ENCODE peak calls at places on chromosome 17, in four cellular contexts. One of them, this sample, is unnamed. For H3K27me3, the result is how much of the 10 kb centered on the place peaks cover.

GRCh38 chr17:74417178-74418045 is 14.5 kb upstream of the GPRC5C start:
- DNase-seq in PC-3: peak
- DNase-seq in Karpas-422: peak
- DNase-seq in tibial nerve: no peak
- DNase-seq in this sample: no peak

GRCh38 chr17:67605259-67605912 is 112.3 kb upstream of the NOL11 start:
- DNase-seq in Karpas-422: no peak
- DNase-seq in tibial nerve: no peak
- DNase-seq in PC-3: no peak
- DNase-seq in this sample: peak

GRCh38 chr17:64393000-64393402 is 2.3 kb upstream of the PECAM1 start:
- DNase-seq in Karpas-422: no peak
- DNase-seq in tibial nerve: no peak
- DNase-seq in PC-3: no peak
- DNase-seq in this sample: peak

GRCh38 chr17:63928172-63928666 is 3.9 kb downstream of the CD79B start:
- DNase-seq in Karpas-422: peak
- DNase-seq in tibial nerve: no peak
- DNase-seq in PC-3: no peak
- DNase-seq in this sample: no peak

GRCh38 chr17:9162275-9162985 is 141.1 kb downstream of the NTN1 start:
- DNase-seq in Karpas-422: peak
- DNase-seq in tibial nerve: peak
- DNase-seq in PC-3: no peak
- DNase-seq in this sample: peak

GRCh38 chr17:35342207-35342744 is 31.1 kb downstream of the SLFN11 start:
- DNase-seq in tibial nerve: no peak
- DNase-seq in PC-3: no peak
- DNase-seq in Karpas-422: no peak
- DNase-seq in this sample: no peak

GRCh38 chr17:31842416-31843381 is 16.3 kb downstream of the COPRS start:
- DNase-seq in PC-3: peak
- DNase-seq in tibial nerve: peak
- DNase-seq in Karpas-422: peak
- DNase-seq in this sample: peak

GRCh38 chr17:19727466-19728113 is 11.2 kb upstream of the SLC47A2 start:
- DNase-seq in tibial nerve: peak
- DNase-seq in PC-3: no peak
- DNase-seq in Karpas-422: no peak
- DNase-seq in this sample: no peak

GRCh38 chr17:8056232-8056975 is 17.5 kb downstream of the ALOX15B start:
- DNase-seq in Karpas-422: no peak
- DNase-seq in PC-3: peak
- DNase-seq in tibial nerve: peak
- DNase-seq in this sample: peak

GRCh38 chr17:72466199-72466598 is 345.4 kb downstream of the SOX9 start:
- DNase-seq in PC-3: peak
- DNase-seq in tibial nerve: no peak
- DNase-seq in Karpas-422: no peak
- DNase-seq in this sample: no peak

GRCh38 chr17:74119960-74120359 is 83.5 kb upstream of the RPL38 start:
- DNase-seq in PC-3: no peak
- DNase-seq in Karpas-422: no peak
- DNase-seq in tibial nerve: no peak
- DNase-seq in this sample: no peak

DNA sequence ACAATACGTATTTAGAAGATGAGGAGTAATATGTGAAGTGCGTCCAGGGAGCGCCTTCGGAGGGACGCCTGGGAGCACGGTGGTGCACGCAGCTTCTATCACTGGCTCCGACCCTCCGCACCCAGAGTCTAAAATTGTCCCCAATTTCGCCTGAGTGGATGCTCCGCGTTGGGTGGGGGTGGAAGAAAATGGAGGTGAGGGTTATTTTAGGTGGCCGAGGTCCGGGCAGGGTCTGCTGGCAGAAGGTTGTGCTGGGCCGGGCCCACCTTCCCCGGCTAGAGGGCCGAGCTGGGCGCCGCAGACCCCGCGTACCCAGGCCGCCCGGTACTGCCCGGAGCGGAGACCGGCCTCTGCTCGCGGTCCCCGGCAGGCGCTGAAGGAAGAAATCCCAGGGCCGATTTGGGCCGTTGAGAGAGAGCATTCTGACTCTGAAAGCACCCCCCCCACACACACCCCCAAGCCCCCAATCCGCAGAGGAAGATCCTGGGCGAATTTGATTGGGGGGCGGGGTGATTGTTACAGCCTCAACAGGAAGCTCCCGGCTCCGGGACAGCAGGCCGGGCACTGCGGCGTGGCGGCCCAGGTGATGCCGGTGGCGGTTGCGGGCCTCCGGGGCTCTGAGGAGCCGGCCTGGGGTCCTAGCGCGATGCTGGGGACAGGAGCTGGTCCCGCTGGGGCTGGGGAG is 3.1 kb downstream of the BAHCC1 start:
- DNase-seq in PC-3: peak
- DNase-seq in Karpas-422: no peak
- DNase-seq in tibial nerve: no peak
- DNase-seq in this sample: no peak
- H3K4me3 ChIP-seq in PC-3: peak
- H3K4me3 ChIP-seq in Karpas-422: no peak
- H3K4me3 ChIP-seq in tibial nerve: peak
- H3K4me3 ChIP-seq in this sample: peak

GRCh38 chr17:48753794-48754499 is 25.4 kb upstream of the HOXB13 start:
- DNase-seq in PC-3: peak
- DNase-seq in tibial nerve: no peak
- DNase-seq in Karpas-422: no peak
- DNase-seq in this sample: no peak
- H3K27me3 ChIP-seq in PC-3: under half
- H3K27me3 ChIP-seq in tibial nerve: under half
- H3K27me3 ChIP-seq in Karpas-422: under half
- H3K27me3 ChIP-seq in this sample: under half

DNA sequence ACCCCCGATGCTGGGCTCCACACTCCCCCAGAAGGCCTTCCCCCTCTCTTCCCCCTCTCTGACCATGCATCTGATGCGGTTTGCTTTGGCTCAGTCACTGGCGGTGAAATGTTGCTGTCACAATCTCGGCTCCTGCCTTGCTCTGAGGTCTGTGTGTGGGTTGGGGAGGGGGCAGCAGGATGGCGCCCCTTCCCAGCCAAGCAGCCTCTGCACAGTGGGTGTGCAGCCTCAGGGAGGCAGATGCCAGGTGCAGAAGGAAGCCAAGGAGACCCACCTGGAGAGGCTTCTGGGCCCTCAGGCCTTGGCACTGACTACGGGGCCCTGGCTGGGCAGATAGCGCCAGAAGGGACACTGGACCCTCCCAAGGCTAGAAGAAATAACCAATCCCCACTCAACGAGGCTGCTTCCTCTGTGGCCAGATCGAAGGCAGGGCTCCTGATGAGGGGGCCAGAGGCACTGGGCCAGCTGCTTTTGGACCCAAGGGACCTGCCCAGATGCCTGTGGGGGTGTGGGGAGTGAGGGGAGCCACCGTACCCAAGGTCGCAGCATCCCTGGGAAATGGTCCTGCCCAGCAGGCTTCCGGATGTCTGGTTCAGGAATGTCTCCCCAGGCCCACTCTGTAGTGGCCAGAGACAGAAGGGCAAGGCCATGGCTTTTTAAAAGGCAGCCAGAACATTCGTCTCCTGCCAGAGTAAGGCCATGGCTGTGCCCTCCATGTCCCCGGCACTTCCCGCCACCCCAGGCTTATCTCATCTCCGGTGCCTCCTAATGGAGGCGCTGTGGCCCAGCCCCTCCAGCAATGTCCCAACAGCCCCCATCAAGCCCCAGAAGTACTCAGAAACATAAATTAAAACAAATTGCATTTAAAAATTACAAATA is 43.4 kb upstream of the SLC38A10 start:
- DNase-seq in tibial nerve: no peak
- DNase-seq in PC-3: no peak
- DNase-seq in Karpas-422: no peak
- DNase-seq in this sample: no peak
- H3K4me3 ChIP-seq in tibial nerve: no peak
- H3K4me3 ChIP-seq in PC-3: no peak
- H3K4me3 ChIP-seq in Karpas-422: no peak
- H3K4me3 ChIP-seq in this sample: no peak

DNA sequence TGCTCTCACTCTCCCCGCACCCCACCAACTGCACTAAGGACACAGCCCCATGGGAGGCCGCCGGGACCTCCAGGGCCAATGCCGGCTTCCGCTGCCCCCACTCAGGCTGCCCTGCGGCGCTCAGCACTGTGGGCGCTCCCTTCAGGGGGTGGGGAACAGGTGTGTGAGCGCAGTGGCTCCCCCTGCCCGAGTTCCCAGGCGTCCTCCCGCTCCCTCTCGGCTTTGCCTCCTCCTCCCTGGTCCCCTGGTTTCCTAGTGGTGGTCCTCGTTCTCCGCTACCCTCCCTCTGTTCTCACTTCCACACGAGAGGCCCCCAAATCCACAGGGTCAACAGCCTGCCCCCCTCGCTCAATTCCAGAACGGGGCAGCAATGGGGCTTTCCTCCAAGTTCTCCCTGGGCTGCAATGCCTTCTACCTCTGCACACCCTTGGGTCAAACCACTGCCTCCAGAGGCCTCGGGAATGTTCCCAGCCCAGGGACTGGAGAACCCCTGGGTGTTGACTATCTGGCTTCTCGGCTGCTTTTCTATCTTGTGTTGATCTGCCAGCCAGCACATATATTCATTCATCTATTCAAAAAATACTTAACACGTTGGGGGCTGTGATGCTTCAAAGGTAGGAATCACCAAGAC is 9.9 kb downstream of the FOXJ1 start:
- DNase-seq in PC-3: no peak
- DNase-seq in Karpas-422: no peak
- DNase-seq in tibial nerve: no peak
- DNase-seq in this sample: no peak
- H3K27me3 ChIP-seq in PC-3: under half
- H3K27me3 ChIP-seq in Karpas-422: under half
- H3K27me3 ChIP-seq in tibial nerve: under half
- H3K27me3 ChIP-seq in this sample: under half

DNA sequence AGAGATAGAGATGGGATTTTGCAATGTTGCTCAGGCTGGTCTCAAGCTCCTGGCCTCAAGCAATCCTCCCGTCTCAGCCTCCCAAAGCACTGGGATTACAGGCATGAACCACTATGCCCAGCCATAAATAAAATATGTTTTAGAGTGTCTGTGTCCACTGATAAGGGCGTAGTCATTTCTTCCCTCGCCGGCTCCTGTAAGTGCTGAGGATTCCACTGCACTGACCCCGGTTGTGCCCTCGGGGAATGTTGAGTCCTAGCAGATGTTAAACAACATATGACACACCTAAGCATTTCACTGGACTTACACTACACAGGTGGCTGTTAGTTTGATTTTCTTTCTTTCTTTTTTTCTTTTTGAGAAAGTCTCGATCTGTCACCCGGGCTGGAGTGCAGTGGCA is 5.6 kb upstream of the SHMT1 start:
- DNase-seq in Karpas-422: no peak
- DNase-seq in tibial nerve: no peak
- DNase-seq in PC-3: peak
- DNase-seq in this sample: no peak
- H3K4me3 ChIP-seq in Karpas-422: no peak
- H3K4me3 ChIP-seq in tibial nerve: no peak
- H3K4me3 ChIP-seq in PC-3: no peak
- H3K4me3 ChIP-seq in this sample: no peak

DNA sequence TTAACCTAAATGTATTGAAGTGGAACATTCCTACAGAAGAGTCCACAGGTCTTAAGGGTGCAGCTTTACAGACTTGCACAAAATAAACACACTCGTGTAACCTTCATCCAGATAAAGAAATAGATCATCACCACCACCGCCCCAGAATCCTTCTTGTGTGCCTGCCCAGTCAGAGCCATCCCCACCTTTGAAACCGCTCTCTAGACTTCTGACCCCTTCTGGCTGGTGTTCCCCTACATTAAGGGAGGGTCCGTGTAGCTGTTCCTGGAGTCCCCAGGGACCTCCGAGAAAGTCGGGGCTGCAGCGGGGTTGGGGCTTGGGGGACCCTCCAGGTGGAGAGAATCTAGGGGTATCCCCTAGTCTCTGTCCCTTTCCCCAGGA is 9.4 kb downstream of the TBX4 start:
- DNase-seq in PC-3: no peak
- DNase-seq in Karpas-422: no peak
- DNase-seq in tibial nerve: no peak
- DNase-seq in this sample: no peak
- H3K27me3 ChIP-seq in PC-3: under half
- H3K27me3 ChIP-seq in Karpas-422: under half
- H3K27me3 ChIP-seq in tibial nerve: under half
- H3K27me3 ChIP-seq in this sample: under half

This sample was measured in aorta.